ENCODE peak calls at places on chromosomes 1 and 21, in ten cellular contexts. D is brain microvascular endothelial cell, Q is mesenteric fat pad, R is DND-41, J is T-helper 2 cell, U is Calu3, C is left ventricle myocardium superior, K is A549, Z is T47D, B is GM20000. F is an unnamed sample.

GRCh38 chr1:88892146-88892877 is 945 bp upstream of the GTF2B start:
- DNase-seq in D (peak; percentile 31), Q (no peak), R (peak; percentile 42), J (no peak), U (peak; percentile 64), C (no peak), K (peak; percentile 25), Z (peak; percentile 67), B (no peak), F (no peak)

GRCh38 chr1:183472488-183473285 is at the start of gene SMG7:
- DNase-seq in D (no peak), Q (peak; percentile 90), R (peak; percentile 79), J (peak; percentile 32), U (peak; percentile 49), C (peak; percentile 67), K (peak; percentile 31), Z (peak; percentile 56), B (peak; percentile 31), F (no peak)

GRCh38 chr1:238991730-238992490 is 394.5 kb upstream of the CHRM3 start:
- DNase-seq in D (no peak), Q (no peak), R (no peak), J (no peak), U (no peak), C (no peak), K (no peak), Z (no peak), B (no peak), F (peak; percentile 23)

GRCh38 chr1:151807131-151807530 is 1.9 kb upstream of the LINGO4 start:
- DNase-seq in D (no peak), Q (peak; percentile 80), R (no peak), J (no peak), U (no peak), C (no peak), K (no peak), Z (no peak), B (no peak), F (no peak)

GRCh38 chr21:45225741-45226327 is 61.9 kb downstream of the POFUT2 start:
- DNase-seq in D (no peak), Q (no peak), R (no peak), J (no peak), U (no peak), C (no peak), K (no peak), Z (no peak), B (no peak), F (no peak)

GRCh38 chr1:27119270-27119618 is 35.7 kb downstream of the SLC9A1 start:
- DNase-seq in D (no peak), Q (no peak), R (no peak), J (no peak), U (no peak), C (no peak), K (no peak), Z (no peak), B (no peak), F (no peak)

GRCh38 chr1:48916121-48917069 is 139.7 kb upstream of the BEND5 start:
- DNase-seq in D (peak; percentile 20), Q (no peak), R (peak; percentile 6), J (no peak), U (peak; percentile 53), C (peak; percentile 25), K (peak; percentile 21), Z (peak; percentile 30), B (no peak), F (no peak)

GRCh38 chr21:42880352-42880751 is 1.0 kb upstream of the WDR4 start:
- DNase-seq in D (no peak), Q (no peak), R (no peak), J (no peak), U (no peak), C (no peak), K (no peak), Z (no peak), B (no peak), F (no peak)

GRCh38 chr1:78408830-78409229 is 81.9 kb upstream of the PTGFR start:
- DNase-seq in D (peak; percentile 5), Q (no peak), R (no peak), J (no peak), U (no peak), C (peak; percentile 22), K (no peak), Z (no peak), B (no peak), F (no peak)

GRCh38 chr1:161986328-161986727 is 37.3 kb downstream of the OLFML2B start:
- DNase-seq in D (no peak), Q (peak; percentile 47), R (no peak), J (no peak), U (no peak), C (peak; percentile 47), K (no peak), Z (no peak), B (no peak), F (no peak)

GRCh38 chr1:234488054-234488953 is 9.3 kb upstream of the TARBP1 start:
- DNase-seq in D (no peak), Q (no peak), R (no peak), J (no peak), U (no peak), C (no peak), K (no peak), Z (no peak), B (peak; percentile 36), F (no peak)

GRCh38 chr1:56450004-56450666 is 129.2 kb downstream of the PLPP3 start:
- DNase-seq in D (no peak), Q (no peak), R (no peak), J (no peak), U (no peak), C (no peak), K (no peak), Z (no peak), B (no peak), F (no peak)

GRCh38 chr1:26874896-26875295 is 11.9 kb downstream of the SFN start:
- DNase-seq in D (no peak), Q (no peak), R (no peak), J (no peak), U (no peak), C (no peak), K (no peak), Z (no peak), B (no peak), F (no peak)

GRCh38 chr1:46606255-46606965 is 2.3 kb upstream of the MKNK1 start:
- DNase-seq in D (no peak), Q (no peak), R (no peak), J (no peak), U (no peak), C (no peak), K (no peak), Z (no peak), B (no peak), F (no peak)

GRCh38 chr1:182595641-182596240 is 6.7 kb upstream of the RNASEL start:
- DNase-seq in D (peak; percentile 76), Q (no peak), R (peak; percentile 76), J (peak; percentile 50), U (peak; percentile 78), C (peak; percentile 66), K (peak; percentile 62), Z (peak; percentile 78), B (peak; percentile 67), F (no peak)